ENCODE peak calls at places on chromosomes 11 and 22, in seven cellular contexts. P, C, Z, N, J, L and K are unnamed samples.

GRCh38 chr11:72782081-72782920 is 11.5 kb downstream of the STARD10 start:
- DNase-seq in P (no peak), C (no peak), Z (no peak), N (no peak), L (no peak), J (no peak), K (no peak)

GRCh38 chr22:27159716-27160295 is 502.4 kb downstream of the MIAT start:
- DNase-seq in N (no peak), Z (no peak), C (no peak), J (no peak), P (no peak), L (no peak), K (no peak)

GRCh38 chr11:5712507-5712906 is 22.9 kb downstream of the TRIM22 start:
- DNase-seq in C (no peak), N (no peak), P (no peak), J (no peak), L (peak), Z (peak), K (no peak)

GRCh38 chr11:22581354-22581753 is 44.3 kb downstream of the FANCF start:
- DNase-seq in L (no peak), Z (no peak), P (no peak), J (no peak), C (no peak), N (no peak), K (no peak)

GRCh38 chr11:82631722-82632630 is 101.7 kb downstream of the FAM181B start:
- DNase-seq in Z (no peak), J (no peak), N (no peak), C (no peak), L (no peak), P (no peak), K (no peak)

GRCh38 chr11:108846009-108846408 is 181.1 kb downstream of the DDX10 start:
- DNase-seq in L (no peak), P (no peak), Z (no peak), N (no peak), C (no peak), J (no peak), K (no peak)

GRCh38 chr22:28030442-28030841 is 111.4 kb upstream of the PITPNB start:
- DNase-seq in Z (no peak), P (no peak), N (no peak), C (no peak), L (no peak), J (no peak), K (no peak)

GRCh38 chr11:1935156-1936071 is 11.7 kb upstream of the MRPL23 start:
- DNase-seq in P (no peak), C (peak), Z (no peak), N (peak), L (no peak), J (no peak), K (no peak)

GRCh38 chr11:47391077-47391583 is 12.8 kb upstream of the SPI1 start:
- DNase-seq in P (no peak), N (peak), Z (no peak), C (peak), J (no peak), L (no peak), K (no peak)

GRCh38 chr11:117229931-117230285 is 2.0 kb downstream of the PCSK7 start:
- DNase-seq in N (no peak), L (no peak), P (no peak), Z (no peak), J (no peak), C (no peak), K (no peak)

GRCh38 chr11:15507592-15507991 is 392.9 kb downstream of the INSC start:
- DNase-seq in L (no peak), Z (no peak), N (no peak), P (peak), J (peak), C (no peak), K (no peak)

GRCh38 chr11:121347805-121348204 is 55.2 kb downstream of the SC5D start:
- DNase-seq in N (no peak), J (no peak), Z (no peak), L (no peak), P (no peak), C (no peak), K (no peak)

GRCh38 chr11:60700689-60701508 is 1.5 kb downstream of the MS4A8 start:
- DNase-seq in Z (peak), N (no peak), P (no peak), J (no peak), C (no peak), L (peak), K (no peak)

GRCh38 chr11:72812968-72813739 is 1.1 kb upstream of the ATG16L2 start:
- DNase-seq in J (peak), P (no peak), N (peak), L (peak), Z (peak), C (peak), K (no peak)

GRCh38 chr11:109644158-109644557 is 222.2 kb downstream of the C11orf87 start:
- DNase-seq in J (no peak), Z (peak), L (no peak), P (no peak), N (peak), C (no peak), K (peak)

GRCh38 chr22:32839776-32840571 is 38.5 kb downstream of the TIMP3 start:
- DNase-seq in P (peak), C (no peak), J (peak), L (no peak), N (peak), Z (peak), K (no peak)

GRCh38 chr22:49934891-49935557 is 16.6 kb downstream of the CRELD2 start:
- DNase-seq in P (no peak), Z (peak), L (peak), C (peak), N (peak), J (no peak), K (no peak)

GRCh38 chr11:33774356-33775063 is at the start of gene FBXO3:
- DNase-seq in L (peak), J (peak), C (peak), N (peak), P (no peak), Z (peak), K (peak)

GRCh38 chr11:85759915-85760314 is 51.0 kb downstream of the SYTL2 start:
- DNase-seq in J (peak), L (peak), N (no peak), P (peak), Z (peak), C (no peak), K (peak)

GRCh38 chr11:114259124-114259526 is 37.1 kb upstream of the NNMT start:
- DNase-seq in N (peak), J (no peak), P (no peak), C (peak), L (no peak), Z (no peak), K (no peak)

GRCh38 chr22:19973551-19974183 is 32.0 kb upstream of the TXNRD2 start:
- DNase-seq in Z (no peak), N (no peak), C (no peak), P (no peak), L (no peak), J (no peak), K (no peak)

GRCh38 chr11:124277207-124277606 is 21.0 kb downstream of the OR8G5 start:
- DNase-seq in J (no peak), C (no peak), Z (no peak), L (no peak), P (no peak), N (no peak), K (no peak)

GRCh38 chr11:61782841-61783240 is 9.6 kb downstream of the TMEM258 start:
- DNase-seq in J (no peak), N (no peak), L (no peak), Z (no peak), P (no peak), C (no peak), K (no peak)

GRCh38 chr22:48640890-48641771 is 1186.5 kb downstream of the BRD1 start:
- DNase-seq in J (no peak), C (no peak), N (no peak), P (no peak), L (no peak), Z (no peak), K (no peak)

GRCh38 chr11:11346249-11346648 is 6.8 kb downstream of the CSNK2A3 start:
- DNase-seq in C (no peak), P (no peak), L (no peak), J (no peak), N (no peak), Z (no peak), K (no peak)

GRCh38 chr11:131579932-131580387 is 209.5 kb downstream of the NTM start:
- DNase-seq in L (peak), N (no peak), C (no peak), P (no peak), Z (peak), J (peak), K (no peak)

GRCh38 chr11:104764718-104765045 is 133.6 kb downstream of the CASP12 start:
- DNase-seq in Z (no peak), C (no peak), L (no peak), J (no peak), P (no peak), N (no peak), K (no peak)

GRCh38 chr22:48112687-48113521 is 1350.5 kb downstream of the TBC1D22A start:
- DNase-seq in N (no peak), P (no peak), L (no peak), J (no peak), Z (no peak), C (no peak), K (no peak)

GRCh38 chr11:64710418-64711137 is 12.4 kb downstream of the NRXN2 start:
- DNase-seq in J (peak), N (no peak), P (no peak), C (no peak), Z (peak), L (peak), K (no peak)

GRCh38 chr11:44171518-44171917 is 76.0 kb downstream of the EXT2 start:
- DNase-seq in J (peak), N (no peak), P (no peak), L (no peak), C (no peak), Z (no peak), K (no peak)

GRCh38 chr11:123196060-123196714 is 1.1 kb upstream of the CLMP start:
- DNase-seq in L (no peak), J (no peak), N (no peak), C (no peak), P (no peak), Z (no peak), K (no peak)
- H3K4me3 ChIP-seq in L (no peak), J (no peak), N (peak), C (no peak), P (no peak), Z (peak), K (peak)

GRCh38 chr22:38239101-38239761 is 33.6 kb downstream of the TMEM184B start:
- DNase-seq in L (peak), J (peak), N (no peak), P (peak), C (no peak), Z (peak), K (peak)
- TF ChIP-seq CTCF in L (peak), J (peak), N (peak), P (peak), C (peak), Z (peak), K (peak)

GRCh38 chr11:75966546-75967287 is 151.7 kb downstream of the UVRAG start:
- DNase-seq in C (no peak), P (peak), J (peak), L (peak), N (no peak), Z (peak), K (peak)

GRCh38 chr11:75968021-75968685 is 153.1 kb downstream of the UVRAG start:
- DNase-seq in J (no peak), C (no peak), L (peak), Z (peak), P (no peak), N (no peak), K (no peak)

GRCh38 chr11:75969626-75970308 is 154.8 kb downstream of the UVRAG start:
- DNase-seq in J (peak), N (no peak), C (no peak), P (peak), Z (peak), L (peak), K (peak)
- H3K4me3 ChIP-seq in J (no peak), N (no peak), C (no peak), P (no peak), Z (no peak), L (no peak), K (no peak)

GRCh38 chr22:22870577-22871398 is 16.8 kb upstream of the IGLL5 start:
- DNase-seq in P (no peak), N (no peak), Z (no peak), C (no peak), L (peak), J (no peak), K (no peak)
- TF ChIP-seq CTCF in P (no peak), N (no peak), Z (no peak), C (no peak), L (no peak), J (no peak), K (peak)

GRCh38 chr11:118913411-118914125 is 12.2 kb downstream of the BCL9L start:
- DNase-seq in C (no peak), J (no peak), N (peak), P (no peak), L (no peak), Z (no peak), K (no peak)
- H3K4me3 ChIP-seq in C (no peak), J (no peak), N (peak), P (no peak), L (no peak), Z (no peak), K (no peak)

GRCh38 chr22:46444390-46444854 is 93.0 kb downstream of the CELSR1 start:
- DNase-seq in N (no peak), P (no peak), Z (no peak), L (no peak), J (no peak), C (no peak), K (no peak)
- TF ChIP-seq CTCF in N (no peak), P (peak), Z (peak), L (no peak), J (peak), C (no peak), K (no peak)

DNA sequence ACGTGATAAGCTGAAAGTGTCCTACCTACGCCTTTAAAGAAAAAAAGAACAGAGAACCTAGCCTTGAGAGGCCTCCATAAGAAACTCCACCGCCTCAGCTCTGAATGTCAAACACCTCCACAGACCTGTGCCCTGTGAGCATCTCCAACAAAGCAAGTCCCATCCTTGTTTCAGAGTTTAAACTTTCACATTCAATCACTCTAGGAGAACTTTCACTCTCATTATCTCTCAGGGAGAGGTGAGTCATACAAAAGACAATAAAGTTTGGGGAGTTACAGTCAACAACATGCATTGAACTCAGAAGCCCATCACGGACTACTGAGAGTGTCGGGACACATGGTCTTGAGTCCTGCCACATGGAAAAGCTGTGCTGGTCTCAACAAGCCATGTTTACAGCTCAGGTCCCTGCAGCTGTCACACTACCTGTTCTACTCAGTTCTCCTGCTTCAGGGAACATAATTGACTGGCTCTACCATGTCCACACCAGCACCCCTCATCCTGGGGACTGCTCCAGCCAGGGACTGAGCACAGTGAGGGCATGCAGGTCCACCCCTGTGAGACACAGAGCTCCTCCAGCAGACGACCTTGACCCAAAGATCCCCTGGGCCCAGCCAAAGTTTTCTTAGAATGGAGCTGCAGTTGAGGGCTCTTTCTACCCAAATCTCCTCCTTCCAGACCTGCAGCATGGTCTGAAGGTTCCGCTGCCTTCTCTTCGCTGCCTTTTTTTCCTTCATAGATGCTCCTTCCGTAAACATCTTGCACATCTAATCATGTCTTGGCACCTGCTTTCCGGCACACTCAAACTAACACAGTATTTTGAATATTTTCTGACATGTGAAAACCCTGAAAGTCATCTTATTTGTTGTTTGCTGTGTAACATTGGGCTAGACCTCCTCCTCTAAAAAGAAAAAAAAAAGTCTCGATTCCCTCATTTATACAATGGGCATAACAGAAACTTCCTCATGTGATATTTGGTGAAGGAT is 114.9 kb downstream of the ETS1 start:
- DNase-seq in P (peak), Z (peak), C (no peak), N (no peak), J (peak), L (peak), K (no peak)
- H3K4me3 ChIP-seq in P (no peak), Z (no peak), C (no peak), N (no peak), J (no peak), L (no peak), K (no peak)